ENCODE peak calls at places on chromosome 19, in four cellular contexts. One of them, this sample, is unnamed.

GRCh38 chr19:1064661-1065605 is 2.0 kb upstream of the ARHGAP45 start:
- DNase-seq in BJ: no peak
- DNase-seq in kidney epithelial cell: no peak
- DNase-seq in cardiac fibroblast: peak; percentile 74
- DNase-seq in this sample: no peak

GRCh38 chr19:29576761-29577661 is 29.1 kb upstream of the POP4 start:
- DNase-seq in cardiac fibroblast: no peak
- DNase-seq in BJ: no peak
- DNase-seq in kidney epithelial cell: no peak
- DNase-seq in this sample: no peak

GRCh38 chr19:58386576-58387337 is at the start of gene RPS5:
- DNase-seq in kidney epithelial cell: peak; percentile 96
- DNase-seq in cardiac fibroblast: peak; percentile 99
- DNase-seq in BJ: peak; percentile 92
- DNase-seq in this sample: peak; percentile 98

GRCh38 chr19:55633866-55634265 is 6.9 kb upstream of the ZNF580 start:
- DNase-seq in cardiac fibroblast: no peak
- DNase-seq in BJ: no peak
- DNase-seq in kidney epithelial cell: no peak
- DNase-seq in this sample: no peak

GRCh38 chr19:41993612-41994483 is at the start of gene ATP1A3:
- DNase-seq in BJ: no peak
- DNase-seq in kidney epithelial cell: no peak
- DNase-seq in cardiac fibroblast: peak; percentile 43
- DNase-seq in this sample: no peak

GRCh38 chr19:6274756-6275155 is 5.0 kb downstream of the MLLT1 start:
- DNase-seq in kidney epithelial cell: no peak
- DNase-seq in BJ: no peak
- DNase-seq in cardiac fibroblast: no peak
- DNase-seq in this sample: no peak

GRCh38 chr19:6268382-6268771 is 11.4 kb downstream of the MLLT1 start:
- DNase-seq in kidney epithelial cell: no peak
- DNase-seq in cardiac fibroblast: no peak
- DNase-seq in BJ: no peak
- DNase-seq in this sample: no peak

GRCh38 chr19:33905473-33905936 is 108.8 kb downstream of the KCTD15 start:
- DNase-seq in kidney epithelial cell: no peak
- DNase-seq in BJ: no peak
- DNase-seq in cardiac fibroblast: peak; percentile 19
- DNase-seq in this sample: no peak

GRCh38 chr19:45881909-45882528 is 3.9 kb downstream of the IRF2BP1 start:
- DNase-seq in cardiac fibroblast: no peak
- DNase-seq in BJ: no peak
- DNase-seq in kidney epithelial cell: no peak
- DNase-seq in this sample: no peak

GRCh38 chr19:425056-425455 is 16.1 kb upstream of the C2CD4C start:
- DNase-seq in cardiac fibroblast: no peak
- DNase-seq in BJ: no peak
- DNase-seq in kidney epithelial cell: no peak
- DNase-seq in this sample: no peak

DNA sequence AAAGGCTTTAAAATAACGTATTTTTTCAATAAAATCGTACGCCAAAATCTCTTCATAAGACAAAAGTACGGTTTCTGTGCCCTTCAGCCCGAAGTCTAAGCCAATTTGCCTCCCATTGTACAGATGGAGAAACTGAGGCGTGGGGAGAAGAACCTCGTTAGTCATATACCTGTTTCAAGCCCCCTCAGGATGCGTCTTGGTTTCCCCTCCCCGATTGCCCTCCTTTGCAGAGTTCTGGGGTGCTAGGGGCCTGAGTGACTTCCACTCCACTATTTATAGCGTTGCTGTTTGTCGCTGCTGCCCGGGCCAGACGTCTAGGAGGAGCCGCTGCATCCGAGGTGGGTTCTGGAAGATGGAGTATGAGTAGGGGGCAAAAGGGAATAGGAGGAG is 2.3 kb upstream of the LTBP4 start:
- DNase-seq in BJ: no peak
- DNase-seq in cardiac fibroblast: no peak
- DNase-seq in kidney epithelial cell: no peak
- DNase-seq in this sample: no peak
- H3K4me3 ChIP-seq in BJ: no peak overlapping the region
- H3K4me3 ChIP-seq in cardiac fibroblast: no peak overlapping the region
- H3K4me3 ChIP-seq in kidney epithelial cell: no peak overlapping the region
- H3K4me3 ChIP-seq in this sample: no peak overlapping the region

DNA sequence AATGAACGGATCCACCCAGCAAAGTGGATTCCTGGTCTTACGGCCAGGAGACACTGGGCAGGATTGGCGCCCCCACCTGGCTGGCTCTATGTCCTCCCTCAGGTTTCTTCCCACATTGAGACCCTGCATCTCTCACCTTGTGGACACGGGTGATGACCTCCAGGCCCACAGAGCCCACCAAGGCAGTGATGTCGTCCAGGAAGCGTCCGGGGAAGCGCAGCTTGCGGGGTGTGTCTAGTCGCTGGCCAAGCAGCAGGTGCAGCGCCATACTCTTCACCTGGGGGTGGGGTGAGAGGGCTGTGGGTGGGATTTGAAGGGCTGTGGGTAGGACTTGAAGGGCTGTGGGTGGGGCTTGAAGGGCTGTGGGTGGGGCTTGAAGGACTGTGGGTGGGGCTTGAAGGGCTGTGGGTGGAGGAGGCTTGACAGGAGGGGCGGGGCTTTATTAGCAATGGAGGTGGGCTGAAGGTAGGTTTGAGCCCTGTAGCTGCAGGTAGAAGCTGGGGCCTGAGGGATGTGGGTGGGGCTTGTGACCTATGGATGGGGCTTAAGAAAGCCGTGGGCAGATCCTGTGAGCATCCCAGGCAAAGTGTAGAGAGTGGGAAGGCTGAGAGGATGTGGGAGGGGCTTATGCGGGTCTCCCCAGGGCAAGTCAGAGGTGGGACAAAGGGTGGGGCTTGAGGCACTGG is 12.1 kb upstream of the ANGPTL8 start:
- DNase-seq in cardiac fibroblast: no peak
- DNase-seq in kidney epithelial cell: no peak
- DNase-seq in BJ: no peak
- DNase-seq in this sample: no peak
- TF ChIP-seq CTCF in cardiac fibroblast: peak; percentile 6
- TF ChIP-seq CTCF in kidney epithelial cell: peak; percentile 24
- TF ChIP-seq CTCF in BJ: peak; percentile 23
- TF ChIP-seq CTCF in this sample: no peak

DNA sequence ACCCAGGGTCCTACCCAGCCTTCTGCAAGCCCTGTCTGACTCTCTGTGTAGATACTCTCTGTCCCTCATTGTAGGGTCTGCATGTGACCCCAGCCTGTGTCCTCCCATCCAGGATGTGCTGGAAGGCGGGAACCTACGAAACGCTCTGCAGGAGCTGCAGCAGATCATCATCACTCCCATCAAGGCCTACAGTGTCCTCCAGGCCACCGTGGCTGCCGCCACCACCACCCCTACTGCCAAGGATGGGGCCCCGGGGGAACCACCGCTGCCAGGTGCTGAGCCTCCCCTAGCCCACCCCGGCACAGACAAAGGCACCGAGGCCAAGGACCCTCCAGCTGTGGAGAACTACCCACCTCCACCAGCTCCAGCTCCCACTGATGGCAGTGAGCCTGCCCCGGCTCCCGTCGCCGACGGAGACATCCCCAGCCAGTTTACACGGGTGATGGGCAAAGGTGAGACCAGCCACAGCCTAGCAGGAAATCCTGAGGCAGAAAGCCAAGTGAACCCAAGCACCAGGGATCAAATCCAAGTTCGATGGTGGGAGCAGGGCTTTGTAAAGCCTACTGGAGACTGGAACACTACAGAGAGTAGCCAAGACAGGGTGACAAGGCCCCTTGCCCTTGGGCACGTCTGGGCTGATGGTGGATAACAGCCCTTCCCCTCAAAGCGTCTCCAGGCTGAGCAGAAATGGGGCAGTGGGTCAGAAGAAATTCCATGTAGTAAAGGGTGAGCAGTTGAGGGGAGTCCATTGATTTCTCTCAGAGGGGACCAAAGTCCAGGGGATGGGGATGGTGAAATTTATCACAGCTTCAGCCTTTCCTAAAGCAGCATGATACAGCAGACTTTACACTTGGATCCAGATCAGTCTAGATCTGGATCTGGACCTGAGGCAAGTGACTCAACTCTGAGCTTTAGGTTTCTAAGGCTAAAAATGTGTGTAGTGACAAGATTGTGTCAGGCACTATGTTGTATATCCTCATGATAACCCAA is 13.2 kb downstream of the PAF1 start:
- DNase-seq in cardiac fibroblast: no peak
- DNase-seq in kidney epithelial cell: no peak
- DNase-seq in BJ: no peak
- DNase-seq in this sample: no peak
- H3K4me3 ChIP-seq in cardiac fibroblast: no peak overlapping the region
- H3K4me3 ChIP-seq in kidney epithelial cell: no peak overlapping the region
- H3K4me3 ChIP-seq in BJ: no peak overlapping the region
- H3K4me3 ChIP-seq in this sample: no peak overlapping the region

GRCh38 chr19:48954595-48955307 is at the start of gene BAX:
- DNase-seq in cardiac fibroblast: peak; percentile 97
- DNase-seq in BJ: peak; percentile 68
- DNase-seq in kidney epithelial cell: peak; percentile 69
- DNase-seq in this sample: peak; percentile 63
- TF ChIP-seq CTCF in cardiac fibroblast: no peak
- TF ChIP-seq CTCF in BJ: no peak
- TF ChIP-seq CTCF in kidney epithelial cell: no peak
- TF ChIP-seq CTCF in this sample: no peak

GRCh38 chr19:14515501-14516047 is 2.6 kb downstream of the DNAJB1 start:
- DNase-seq in BJ: no peak
- DNase-seq in cardiac fibroblast: no peak
- DNase-seq in kidney epithelial cell: no peak
- DNase-seq in this sample: no peak
- H3K4me3 ChIP-seq in BJ: no peak overlapping the region
- H3K4me3 ChIP-seq in cardiac fibroblast: peak overlapping the region; percentile 95
- H3K4me3 ChIP-seq in kidney epithelial cell: peak overlapping the region; percentile 98
- H3K4me3 ChIP-seq in this sample: no peak overlapping the region